ENCODE peak calls at places on chromosomes 1 and 21, in nine cellular contexts. V is PC-9, W is IMR-90, H is fibroblast of pulmonary artery, I is brain microvascular endothelial cell, Y is choroid plexus epithelial cell, U is mucosa of descending colon, X is A549, E is fibroblast of mammary gland. A is an unnamed sample.

GRCh38 chr1:205775015-205775716 is at the start of gene RAB29:
- DNase-seq in V (peak), W (peak), H (peak), I (peak), Y (peak), U (peak), X (peak), E (peak), A (no peak)

GRCh38 chr1:44810101-44810761 is 1.9 kb downstream of the BTBD19 start:
- DNase-seq in V (peak), W (no peak), H (no peak), I (no peak), Y (peak), U (peak), X (peak), E (no peak), A (no peak)

GRCh38 chr1:16979475-16980327 is 719 bp downstream of the MFAP2 start:
- DNase-seq in V (no peak), W (no peak), H (peak), I (no peak), Y (peak), U (no peak), X (no peak), E (peak), A (no peak)

GRCh38 chr1:177950506-177950905 is 19.4 kb downstream of the SEC16B start:
- DNase-seq in V (no peak), W (no peak), H (peak), I (no peak), Y (no peak), U (no peak), X (no peak), E (no peak), A (no peak)

GRCh38 chr1:151958959-151959358 is 34.7 kb downstream of the S100A10 start:
- DNase-seq in V (no peak), W (no peak), H (no peak), I (no peak), Y (no peak), U (no peak), X (no peak), E (no peak), A (no peak)

GRCh38 chr1:217027403-217028080 is 304.3 kb upstream of the ESRRG start:
- DNase-seq in V (no peak), W (no peak), H (no peak), I (no peak), Y (no peak), U (no peak), X (no peak), E (no peak), A (no peak)

GRCh38 chr1:79290927-79291474 is 284.5 kb upstream of the ADGRL4 start:
- DNase-seq in V (no peak), W (no peak), H (no peak), I (no peak), Y (no peak), U (no peak), X (no peak), E (no peak), A (no peak)

GRCh38 chr1:116981521-116982037 is 20.0 kb upstream of the CD101 start:
- DNase-seq in V (no peak), W (no peak), H (no peak), I (no peak), Y (no peak), U (no peak), X (no peak), E (no peak), A (no peak)

GRCh38 chr1:234975122-234975940 is 153.3 kb downstream of the TOMM20 start:
- DNase-seq in V (peak), W (peak), H (peak), I (peak), Y (peak), U (no peak), X (peak), E (peak), A (peak)

GRCh38 chr21:44596068-44596725 is 3.9 kb upstream of the KRTAP10-6 start:
- DNase-seq in V (no peak), W (no peak), H (no peak), I (no peak), Y (no peak), U (no peak), X (no peak), E (no peak), A (no peak)

GRCh38 chr21:33011462-33011861 is 14.3 kb upstream of the OLIG2 start:
- DNase-seq in V (no peak), W (peak), H (peak), I (peak), Y (peak), U (no peak), X (peak), E (peak), A (peak)

GRCh38 chr1:187261637-187262036 is 432.9 kb downstream of the PLA2G4A start:
- DNase-seq in V (no peak), W (peak), H (no peak), I (no peak), Y (no peak), U (no peak), X (no peak), E (no peak), A (peak)

GRCh38 chr1:32716312-32717126 is 13.9 kb upstream of the SYNC start:
- DNase-seq in V (peak), W (no peak), H (peak), I (no peak), Y (peak), U (peak), X (peak), E (no peak), A (no peak)

DNA sequence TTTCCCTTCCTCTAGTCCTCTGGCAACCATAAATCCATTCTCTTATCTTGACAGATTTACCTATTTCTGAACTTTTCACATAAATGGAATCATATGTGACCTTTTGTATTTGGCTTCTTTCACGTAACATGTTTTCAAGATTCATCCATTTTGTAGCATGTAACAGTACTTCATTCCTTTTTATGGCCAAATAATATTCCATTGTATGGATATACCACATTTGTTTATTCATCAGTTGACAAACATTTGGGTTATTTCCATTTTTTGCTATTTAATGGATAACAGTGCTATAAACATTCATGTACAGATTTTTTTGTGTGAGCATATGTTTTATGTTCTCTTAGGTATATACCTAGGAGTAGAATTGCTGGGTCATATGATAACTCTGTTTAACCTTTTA is 54.0 kb downstream of the RPAP2 start:
- DNase-seq in V (no peak), W (no peak), H (no peak), I (no peak), Y (no peak), U (no peak), X (no peak), E (no peak), A (no peak)
- TF ChIP-seq CTCF in V (no peak), W (no peak), H (no peak), I (no peak), Y (no peak), U (no peak), X (no peak), E (no peak), A (no peak)

GRCh38 chr1:218351617-218352438 is 6.7 kb downstream of the TGFB2 start:
- DNase-seq in V (no peak), W (peak), H (peak), I (peak), Y (peak), U (no peak), X (peak), E (peak), A (no peak)
- H3K4me3 ChIP-seq in V (peak), W (peak), H (peak), I (peak), Y (peak), U (no peak), X (peak), E (peak), A (peak)

DNA sequence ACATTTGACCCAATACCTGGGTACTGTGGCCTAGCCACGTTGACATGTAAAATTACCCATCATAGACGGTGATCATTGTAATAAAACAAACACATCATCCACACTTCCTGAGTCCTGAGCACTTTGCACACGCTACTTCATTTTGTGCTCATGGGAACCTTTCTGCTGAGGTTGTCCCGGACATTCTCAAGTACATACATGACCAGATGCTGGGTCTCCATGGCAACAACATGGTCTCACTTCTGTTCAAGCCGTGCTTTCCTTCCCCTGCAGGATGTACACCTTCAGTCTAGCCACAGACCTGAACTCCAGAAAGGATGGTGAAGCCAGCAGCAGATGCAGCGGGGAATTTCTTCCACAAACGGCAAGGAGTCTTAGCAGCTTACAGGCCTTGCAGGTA is 22.7 kb downstream of the UBASH3A start:
- DNase-seq in V (no peak), W (no peak), H (no peak), I (no peak), Y (no peak), U (no peak), X (no peak), E (no peak), A (no peak)
- TF ChIP-seq CTCF in V (no peak), W (no peak), H (no peak), I (no peak), Y (no peak), U (no peak), X (no peak), E (no peak), A (no peak)

DNA sequence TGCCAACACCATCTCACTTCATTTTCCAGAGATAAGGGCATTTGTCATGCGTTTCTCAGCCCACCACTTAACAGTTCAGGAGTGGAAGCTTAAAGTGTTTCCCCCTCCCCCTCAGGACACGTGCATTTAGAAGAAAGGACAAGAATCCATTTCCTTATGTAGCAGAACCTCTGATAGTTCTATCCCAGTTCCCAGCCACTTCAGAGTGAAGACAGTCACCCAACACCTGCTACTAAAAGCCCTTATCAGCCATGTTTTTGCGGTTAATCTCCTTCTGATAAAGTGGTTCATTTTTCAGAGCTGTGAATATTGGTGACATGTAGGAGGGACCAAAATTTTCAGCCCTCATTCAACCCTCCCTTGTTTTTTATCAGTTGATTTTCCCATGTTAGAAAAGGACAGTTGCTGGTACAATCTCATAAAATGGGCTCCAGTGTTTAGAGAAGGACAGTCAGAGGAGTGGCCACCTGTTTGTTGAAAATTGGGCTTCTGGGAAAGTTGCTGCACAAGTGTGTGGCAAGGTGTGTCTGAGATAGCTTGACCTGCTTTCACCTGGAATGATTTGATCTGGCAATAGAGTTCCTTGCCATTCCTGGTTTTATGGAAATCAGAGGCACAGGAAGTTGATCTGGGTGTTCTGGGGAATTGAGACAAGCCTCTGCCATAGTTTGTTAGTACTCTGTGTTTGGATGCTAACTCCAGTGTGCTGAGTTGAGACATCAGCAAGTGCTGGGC is 114.0 kb downstream of the PPP1R12B start:
- DNase-seq in V (no peak), W (no peak), H (no peak), I (no peak), Y (no peak), U (no peak), X (no peak), E (no peak), A (no peak)
- H3K4me3 ChIP-seq in V (no peak), W (no peak), H (no peak), I (no peak), Y (no peak), U (no peak), X (no peak), E (no peak), A (no peak)

DNA sequence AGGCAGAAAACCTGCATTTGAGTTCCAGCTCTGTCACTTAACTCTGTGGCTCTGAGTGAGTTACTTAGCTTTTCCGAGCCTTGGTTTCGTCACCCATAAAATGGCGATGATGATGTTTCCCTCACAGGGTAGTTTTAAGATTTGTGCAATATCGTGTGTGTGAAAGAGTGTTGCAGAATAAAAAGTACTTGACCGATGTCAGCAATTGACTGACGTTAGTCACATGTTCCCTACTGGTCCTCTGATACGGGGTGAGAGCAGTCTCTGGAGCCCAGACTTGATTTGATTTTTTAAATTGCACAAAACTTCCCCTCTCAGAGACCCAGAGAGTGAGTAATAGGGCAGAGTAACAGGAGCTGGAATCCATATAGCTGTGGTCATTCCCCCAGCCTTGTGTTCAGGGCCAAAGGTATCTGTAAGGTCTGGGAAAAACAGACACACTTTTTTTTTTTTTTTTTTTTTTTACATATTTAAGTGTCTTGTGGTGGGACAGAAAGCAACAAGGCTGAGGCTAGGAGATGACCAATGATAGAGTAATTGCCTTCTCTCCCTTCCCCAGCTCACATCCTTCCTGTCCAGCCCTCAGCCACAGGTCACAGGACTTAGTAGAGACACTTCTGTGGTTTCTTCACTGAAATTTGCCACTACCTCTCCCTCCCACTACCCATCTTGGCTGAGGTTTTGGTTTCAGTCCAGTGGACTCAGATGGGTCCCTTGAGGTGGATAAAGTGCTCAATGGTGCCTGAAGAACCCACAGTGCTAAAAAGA is 2.0 kb downstream of the FCER1G start:
- DNase-seq in V (no peak), W (peak), H (peak), I (peak), Y (peak), U (no peak), X (no peak), E (peak), A (no peak)
- TF ChIP-seq CTCF in V (no peak), W (no peak), H (no peak), I (no peak), Y (no peak), U (no peak), X (no peak), E (no peak), A (no peak)

GRCh38 chr1:59814180-59814900 is 409 bp upstream of the HOOK1 start:
- DNase-seq in V (peak), W (no peak), H (no peak), I (no peak), Y (peak), U (peak), X (peak), E (peak), A (peak)
- H3K4me3 ChIP-seq in V (peak), W (no peak), H (no peak), I (peak), Y (no peak), U (peak), X (peak), E (no peak), A (peak)

GRCh38 chr1:155135416-155136197 is at the start of gene SLC50A1:
- DNase-seq in V (peak), W (peak), H (peak), I (peak), Y (peak), U (peak), X (peak), E (peak), A (peak)
- TF ChIP-seq CTCF in V (peak), W (peak), H (no peak), I (peak), Y (no peak), U (peak), X (no peak), E (no peak), A (no peak)

GRCh38 chr21:38505654-38506523 is 7.6 kb upstream of the ERG start:
- DNase-seq in V (peak), W (peak), H (peak), I (peak), Y (peak), U (no peak), X (peak), E (peak), A (peak)

GRCh38 chr21:38504056-38504455 is 5.8 kb upstream of the ERG start:
- DNase-seq in V (no peak), W (no peak), H (peak), I (no peak), Y (peak), U (no peak), X (no peak), E (no peak), A (no peak)

GRCh38 chr21:38503588-38503987 is 5.3 kb upstream of the ERG start:
- DNase-seq in V (no peak), W (peak), H (peak), I (peak), Y (peak), U (no peak), X (no peak), E (peak), A (no peak)

GRCh38 chr21:38507374-38507942 is 9.2 kb upstream of the ERG start:
- DNase-seq in V (no peak), W (no peak), H (no peak), I (no peak), Y (no peak), U (peak), X (no peak), E (no peak), A (no peak)

GRCh38 chr21:38506606-38507331 is 8.5 kb upstream of the ERG start:
- DNase-seq in V (no peak), W (no peak), H (no peak), I (no peak), Y (peak), U (peak), X (no peak), E (no peak), A (no peak)
- H3K4me3 ChIP-seq in V (no peak), W (no peak), H (no peak), I (no peak), Y (peak), U (no peak), X (no peak), E (no peak), A (no peak)

DNA sequence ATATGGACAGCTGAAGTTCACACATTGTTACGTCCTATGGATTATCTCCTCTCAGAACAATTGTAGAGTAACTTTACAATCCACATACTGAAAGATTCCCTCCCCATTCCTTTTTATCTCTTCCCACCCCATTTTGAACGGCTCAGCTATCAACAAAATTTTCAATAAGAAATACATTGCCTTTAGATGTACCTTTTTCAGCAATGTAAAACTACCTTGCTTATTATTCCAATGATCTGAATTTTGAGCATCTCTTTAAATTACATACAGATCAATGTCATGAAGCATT is 503.7 kb downstream of the SMYD3 start:
- DNase-seq in V (no peak), W (no peak), H (no peak), I (no peak), Y (no peak), U (no peak), X (no peak), E (no peak), A (no peak)
- TF ChIP-seq CTCF in V (no peak), W (no peak), H (no peak), I (no peak), Y (no peak), U (no peak), X (no peak), E (no peak), A (no peak)